ENCODE peak calls at places on chromosomes 16 and 17, in six cellular contexts. One of them, this sample, is unnamed.

GRCh38 chr16:66741131-66741900 is 10.1 kb downstream of the DYNC1LI2 start:
- DNase-seq in tibial nerve: peak
- DNase-seq in transverse colon: peak
- DNase-seq in uterus: peak
- DNase-seq in breast epithelium: peak
- DNase-seq in stomach: peak
- DNase-seq in this sample: peak

GRCh38 chr17:13477180-13477611 is 124.5 kb downstream of the HS3ST3A1 start:
- DNase-seq in tibial nerve: no peak
- DNase-seq in transverse colon: no peak
- DNase-seq in uterus: no peak
- DNase-seq in breast epithelium: no peak
- DNase-seq in stomach: no peak
- DNase-seq in this sample: no peak

GRCh38 chr17:77501101-77501566 is 360.4 kb downstream of the SEC14L1 start:
- DNase-seq in tibial nerve: no peak
- DNase-seq in transverse colon: peak
- DNase-seq in uterus: peak
- DNase-seq in breast epithelium: no peak
- DNase-seq in stomach: no peak
- DNase-seq in this sample: peak

GRCh38 chr17:56756536-56756935 is 77.2 kb downstream of the C17orf67 start:
- DNase-seq in tibial nerve: no peak
- DNase-seq in transverse colon: no peak
- DNase-seq in uterus: no peak
- DNase-seq in breast epithelium: no peak
- DNase-seq in stomach: no peak
- DNase-seq in this sample: no peak

GRCh38 chr17:51373489-51374194 is 113.3 kb downstream of the UTP18 start:
- DNase-seq in tibial nerve: no peak
- DNase-seq in transverse colon: no peak
- DNase-seq in uterus: no peak
- DNase-seq in breast epithelium: no peak
- DNase-seq in stomach: no peak
- DNase-seq in this sample: no peak

GRCh38 chr16:63808730-63809129 is 1313.1 kb downstream of the CDH11 start:
- DNase-seq in tibial nerve: no peak
- DNase-seq in transverse colon: no peak
- DNase-seq in uterus: no peak
- DNase-seq in breast epithelium: no peak
- DNase-seq in stomach: no peak
- DNase-seq in this sample: no peak

GRCh38 chr17:73544333-73544732 is 99.9 kb downstream of the SDK2 start:
- DNase-seq in tibial nerve: no peak
- DNase-seq in transverse colon: no peak
- DNase-seq in uterus: no peak
- DNase-seq in breast epithelium: no peak
- DNase-seq in stomach: no peak
- DNase-seq in this sample: no peak

GRCh38 chr17:55571095-55571494 is 59.8 kb upstream of the SMIM36 start:
- DNase-seq in tibial nerve: no peak
- DNase-seq in transverse colon: no peak
- DNase-seq in uterus: no peak
- DNase-seq in breast epithelium: no peak
- DNase-seq in stomach: no peak
- DNase-seq in this sample: no peak

GRCh38 chr17:63809970-63810369 is 17.3 kb upstream of the PSMC5 start:
- DNase-seq in tibial nerve: no peak
- DNase-seq in transverse colon: no peak
- DNase-seq in uterus: no peak
- DNase-seq in breast epithelium: no peak
- DNase-seq in stomach: no peak
- DNase-seq in this sample: no peak

GRCh38 chr17:68759343-68760140 is 158.4 kb upstream of the FAM20A start:
- DNase-seq in tibial nerve: peak
- DNase-seq in transverse colon: peak
- DNase-seq in uterus: peak
- DNase-seq in breast epithelium: peak
- DNase-seq in stomach: peak
- DNase-seq in this sample: peak

GRCh38 chr16:566475-567361 is at the start of gene NHLRC4:
- DNase-seq in tibial nerve: peak
- DNase-seq in transverse colon: peak
- DNase-seq in uterus: peak
- DNase-seq in breast epithelium: no peak
- DNase-seq in stomach: peak
- DNase-seq in this sample: peak

GRCh38 chr16:75443301-75443700 is 10.0 kb upstream of the CFDP1 start:
- DNase-seq in tibial nerve: no peak
- DNase-seq in transverse colon: no peak
- DNase-seq in uterus: no peak
- DNase-seq in breast epithelium: no peak
- DNase-seq in stomach: no peak
- DNase-seq in this sample: no peak

GRCh38 chr17:65772989-65773388 is 211.5 kb upstream of the AXIN2 start:
- DNase-seq in tibial nerve: no peak
- DNase-seq in transverse colon: no peak
- DNase-seq in uterus: no peak
- DNase-seq in breast epithelium: no peak
- DNase-seq in stomach: no peak
- DNase-seq in this sample: no peak

GRCh38 chr16:85524630-85525463 is 88.3 kb upstream of the GSE1 start:
- DNase-seq in tibial nerve: peak
- DNase-seq in transverse colon: no peak
- DNase-seq in uterus: no peak
- DNase-seq in breast epithelium: peak
- DNase-seq in stomach: peak
- DNase-seq in this sample: peak

GRCh38 chr17:31877911-31878702 is 19.1 kb upstream of the COPRS start:
- DNase-seq in tibial nerve: no peak
- DNase-seq in transverse colon: no peak
- DNase-seq in uterus: no peak
- DNase-seq in breast epithelium: no peak
- DNase-seq in stomach: no peak
- DNase-seq in this sample: no peak

GRCh38 chr16:24973771-24974461 is 41.3 kb downstream of the ARHGAP17 start:
- DNase-seq in tibial nerve: no peak
- DNase-seq in transverse colon: no peak
- DNase-seq in uterus: no peak
- DNase-seq in breast epithelium: no peak
- DNase-seq in stomach: no peak
- DNase-seq in this sample: no peak

GRCh38 chr17:66172706-66173223 is 19.2 kb downstream of the CEP112 start:
- DNase-seq in tibial nerve: no peak
- DNase-seq in transverse colon: no peak
- DNase-seq in uterus: no peak
- DNase-seq in breast epithelium: no peak
- DNase-seq in stomach: no peak
- DNase-seq in this sample: no peak

GRCh38 chr17:44940321-44940720 is 7.3 kb downstream of the KIF18B start:
- DNase-seq in tibial nerve: no peak
- DNase-seq in transverse colon: no peak
- DNase-seq in uterus: no peak
- DNase-seq in breast epithelium: no peak
- DNase-seq in stomach: no peak
- DNase-seq in this sample: no peak

GRCh38 chr16:53232826-53233529 is 178.2 kb downstream of the CHD9 start:
- DNase-seq in tibial nerve: no peak
- DNase-seq in transverse colon: no peak
- DNase-seq in uterus: no peak
- DNase-seq in breast epithelium: no peak
- DNase-seq in stomach: no peak
- DNase-seq in this sample: no peak

GRCh38 chr17:17606416-17607000 is 15.0 kb upstream of the PEMT start:
- DNase-seq in tibial nerve: no peak
- DNase-seq in transverse colon: no peak
- DNase-seq in uterus: no peak
- DNase-seq in breast epithelium: no peak
- DNase-seq in stomach: no peak
- DNase-seq in this sample: no peak

GRCh38 chr17:63774982-63775290 is 966 bp downstream of the DDX42 start:
- DNase-seq in tibial nerve: no peak
- DNase-seq in transverse colon: no peak
- DNase-seq in uterus: no peak
- DNase-seq in breast epithelium: no peak
- DNase-seq in stomach: no peak
- DNase-seq in this sample: peak

GRCh38 chr17:18002171-18002570 is 29.5 kb downstream of the DRC3 start:
- DNase-seq in tibial nerve: no peak
- DNase-seq in transverse colon: no peak
- DNase-seq in uterus: no peak
- DNase-seq in breast epithelium: no peak
- DNase-seq in stomach: no peak
- DNase-seq in this sample: no peak

GRCh38 chr16:81996664-81997529 is 14.4 kb downstream of the SDR42E1 start:
- DNase-seq in tibial nerve: no peak
- DNase-seq in transverse colon: no peak
- DNase-seq in uterus: peak
- DNase-seq in breast epithelium: no peak
- DNase-seq in stomach: no peak
- DNase-seq in this sample: no peak

GRCh38 chr16:16857012-16857411 is 478.1 kb downstream of the NPIPA7 start:
- DNase-seq in tibial nerve: no peak
- DNase-seq in transverse colon: no peak
- DNase-seq in uterus: no peak
- DNase-seq in breast epithelium: no peak
- DNase-seq in stomach: no peak
- DNase-seq in this sample: no peak

GRCh38 chr17:38893612-38894011 is 23.8 kb downstream of the LASP1 start:
- DNase-seq in tibial nerve: no peak
- DNase-seq in transverse colon: peak
- DNase-seq in uterus: no peak
- DNase-seq in breast epithelium: no peak
- DNase-seq in stomach: no peak
- DNase-seq in this sample: no peak

GRCh38 chr16:89117239-89117974 is 23.8 kb downstream of the ACSF3 start:
- DNase-seq in tibial nerve: no peak
- DNase-seq in transverse colon: peak
- DNase-seq in uterus: no peak
- DNase-seq in breast epithelium: no peak
- DNase-seq in stomach: no peak
- DNase-seq in this sample: no peak

GRCh38 chr16:67968440-67969285 is at the start of gene SLC12A4:
- DNase-seq in tibial nerve: peak
- DNase-seq in transverse colon: peak
- DNase-seq in uterus: peak
- DNase-seq in breast epithelium: peak
- DNase-seq in stomach: peak
- DNase-seq in this sample: peak

GRCh38 chr17:78232774-78233173 is 1.3 kb downstream of the TMEM235 start:
- DNase-seq in tibial nerve: no peak
- DNase-seq in transverse colon: no peak
- DNase-seq in uterus: no peak
- DNase-seq in breast epithelium: no peak
- DNase-seq in stomach: no peak
- DNase-seq in this sample: no peak

GRCh38 chr16:5396880-5397279 is 299.3 kb upstream of the EEF2KMT start:
- DNase-seq in tibial nerve: no peak
- DNase-seq in transverse colon: no peak
- DNase-seq in uterus: no peak
- DNase-seq in breast epithelium: no peak
- DNase-seq in stomach: no peak
- DNase-seq in this sample: no peak

GRCh38 chr17:8632087-8632486 is 1.6 kb upstream of the MYH10 start:
- DNase-seq in tibial nerve: no peak
- DNase-seq in transverse colon: no peak
- DNase-seq in uterus: no peak
- DNase-seq in breast epithelium: no peak
- DNase-seq in stomach: no peak
- DNase-seq in this sample: no peak
- TF ChIP-seq POLR2A in tibial nerve: no peak
- TF ChIP-seq POLR2A in transverse colon: no peak
- TF ChIP-seq POLR2A in uterus: no peak
- TF ChIP-seq POLR2A in breast epithelium: no peak
- TF ChIP-seq POLR2A in stomach: no peak
- TF ChIP-seq POLR2A in this sample: no peak

DNA sequence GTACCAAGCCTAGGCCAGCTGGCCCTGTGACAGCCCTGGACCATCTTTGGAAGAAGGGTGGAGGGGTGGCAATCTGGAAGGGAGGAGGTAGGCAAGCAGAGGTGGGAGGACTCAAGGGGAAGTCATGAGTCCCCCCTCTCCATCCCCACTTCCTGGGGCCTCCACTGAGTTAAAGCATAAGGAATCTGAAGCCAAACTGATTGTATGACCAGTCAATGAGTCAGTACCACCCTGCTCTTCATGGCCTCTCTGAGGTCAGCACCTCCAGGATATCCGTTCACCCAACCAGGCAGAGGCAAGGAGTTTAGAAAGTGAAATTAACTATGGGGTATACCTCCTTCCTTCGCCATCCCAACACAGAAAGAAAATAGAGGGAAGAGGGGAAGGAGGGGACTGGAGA is 272.7 kb downstream of the SOX9 start:
- DNase-seq in tibial nerve: no peak
- DNase-seq in transverse colon: no peak
- DNase-seq in uterus: no peak
- DNase-seq in breast epithelium: no peak
- DNase-seq in stomach: no peak
- DNase-seq in this sample: no peak
- TF ChIP-seq POLR2A in tibial nerve: no peak
- TF ChIP-seq POLR2A in transverse colon: no peak
- TF ChIP-seq POLR2A in uterus: no peak
- TF ChIP-seq POLR2A in breast epithelium: no peak
- TF ChIP-seq POLR2A in stomach: no peak
- TF ChIP-seq POLR2A in this sample: no peak

DNA sequence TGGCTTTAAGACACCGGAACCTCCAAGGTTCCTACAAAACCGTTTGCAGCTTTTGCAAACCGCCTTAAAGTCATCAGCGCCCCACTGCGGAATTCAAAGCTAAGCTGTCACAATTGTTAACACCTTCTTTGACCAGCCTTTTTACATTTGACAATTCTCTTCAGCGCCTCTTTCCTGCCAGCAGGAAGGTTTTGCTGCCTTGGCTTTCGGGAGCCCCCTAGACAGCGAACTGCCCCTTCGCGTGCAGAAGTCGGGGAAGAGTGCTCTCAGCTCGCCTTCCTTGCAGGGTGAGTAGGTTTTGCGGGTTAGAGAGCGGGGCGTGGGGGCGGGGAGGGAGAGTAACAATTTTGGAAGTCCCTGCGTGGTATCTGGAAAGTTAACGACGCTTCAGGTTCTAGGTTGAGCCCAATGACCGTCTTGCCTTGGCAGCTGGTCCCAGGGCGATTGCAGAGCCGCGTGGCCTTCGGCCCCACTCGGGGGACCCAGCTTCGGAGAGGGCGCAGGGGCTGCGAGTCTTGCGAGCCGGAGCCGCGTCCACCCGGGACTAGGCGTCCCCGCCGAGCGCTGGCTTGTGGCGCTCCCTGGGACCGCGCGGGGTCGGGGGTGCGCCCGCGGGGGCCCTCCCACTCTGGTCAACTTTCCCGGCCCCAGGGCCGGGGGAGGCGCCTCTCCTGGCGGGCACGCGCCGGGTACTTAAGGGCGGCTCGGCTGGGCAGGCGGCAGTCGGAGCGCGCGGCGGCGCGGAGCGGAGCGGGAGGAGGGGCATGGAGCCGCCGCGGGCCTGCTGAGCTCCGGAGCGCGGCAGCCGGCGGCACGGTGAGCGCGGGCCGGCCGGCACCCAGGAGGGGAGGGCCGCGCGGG is at the start of gene HAS3:
- DNase-seq in tibial nerve: no peak
- DNase-seq in transverse colon: peak
- DNase-seq in uterus: no peak
- DNase-seq in breast epithelium: no peak
- DNase-seq in stomach: peak
- DNase-seq in this sample: peak
- TF ChIP-seq POLR2A in tibial nerve: no peak
- TF ChIP-seq POLR2A in transverse colon: no peak
- TF ChIP-seq POLR2A in uterus: peak
- TF ChIP-seq POLR2A in breast epithelium: no peak
- TF ChIP-seq POLR2A in stomach: no peak
- TF ChIP-seq POLR2A in this sample: no peak

GRCh38 chr17:2595736-2596135 is 2.3 kb downstream of the PAFAH1B1 start:
- DNase-seq in tibial nerve: no peak
- DNase-seq in transverse colon: no peak
- DNase-seq in uterus: no peak
- DNase-seq in breast epithelium: no peak
- DNase-seq in stomach: no peak
- DNase-seq in this sample: peak
- TF ChIP-seq POLR2A in tibial nerve: no peak
- TF ChIP-seq POLR2A in transverse colon: no peak
- TF ChIP-seq POLR2A in uterus: no peak
- TF ChIP-seq POLR2A in breast epithelium: no peak
- TF ChIP-seq POLR2A in stomach: no peak
- TF ChIP-seq POLR2A in this sample: no peak